ENCODE peak calls at places on chromosomes 16 and 17, in ten cellular contexts. J is T-helper 22 cell; Q is colonic mucosa; F is H9; R is Ammon's horn; N is testis; W is effector CD4-positive, alpha-beta T cell; B is thyroid gland; E is left ventricle myocardium inferior; T is lower lobe of right lung. I is an unnamed sample.

GRCh38 chr16:67470314-67470713 is 10.6 kb downstream of the ATP6V0D1 start:
- DNase-seq in J (no peak), Q (peak; percentile 32), F (no peak), R (peak; percentile 96), N (peak; percentile 93), W (no peak), B (peak; percentile 98), E (peak; percentile 91), T (peak; percentile 87), I (peak; percentile 98)

GRCh38 chr16:47734987-47735594 is 274.0 kb downstream of the PHKB start:
- DNase-seq in J (no peak), Q (peak; percentile 58), F (no peak), R (no peak), N (no peak), W (no peak), B (no peak), E (no peak), T (peak; percentile 73), I (no peak)

GRCh38 chr16:20901441-20902112 is 1.0 kb downstream of the LYRM1 start:
- DNase-seq in J (no peak), Q (peak; percentile 65), F (peak; percentile 57), R (peak; percentile 49), N (peak; percentile 59), W (peak; percentile 8), B (peak; percentile 53), E (peak; percentile 44), T (peak; percentile 80), I (peak; percentile 66)

GRCh38 chr17:37490638-37491614 is 1.2 kb downstream of the DUSP14 start:
- DNase-seq in J (no peak), Q (peak; percentile 29), F (peak; percentile 81), R (peak; percentile 54), N (peak; percentile 71), W (no peak), B (peak; percentile 57), E (peak; percentile 26), T (no peak), I (peak; percentile 87)

GRCh38 chr16:12653820-12654392 is 149.8 kb downstream of the CPPED1 start:
- DNase-seq in J (no peak), Q (no peak), F (no peak), R (no peak), N (no peak), W (no peak), B (no peak), E (no peak), T (no peak), I (no peak)

GRCh38 chr16:47973552-47973951 is 182.2 kb downstream of the ABCC12 start:
- DNase-seq in J (no peak), Q (no peak), F (no peak), R (no peak), N (no peak), W (no peak), B (no peak), E (no peak), T (no peak), I (no peak)

GRCh38 chr17:70478883-70479282 is 309.6 kb downstream of the KCNJ2 start:
- DNase-seq in J (no peak), Q (no peak), F (no peak), R (no peak), N (peak; percentile 53), W (no peak), B (peak; percentile 4), E (peak; percentile 14), T (no peak), I (no peak)

GRCh38 chr16:73015612-73016487 is 32.1 kb downstream of the ZFHX3 start:
- DNase-seq in J (no peak), Q (no peak), F (no peak), R (no peak), N (no peak), W (no peak), B (peak; percentile 88), E (no peak), T (peak; percentile 81), I (no peak)

GRCh38 chr17:83200231-83200699 is 120.9 kb downstream of the METRNL start:
- DNase-seq in J (no peak), Q (no peak), F (no peak), R (peak; percentile 27), N (peak; percentile 61), W (peak; percentile 18), B (peak; percentile 33), E (peak; percentile 76), T (peak; percentile 86), I (peak; percentile 77)

GRCh38 chr16:29306953-29307597 is 99.4 kb downstream of the NPIPB11 start:
- DNase-seq in J (no peak), Q (no peak), F (no peak), R (no peak), N (no peak), W (no peak), B (no peak), E (no peak), T (no peak), I (no peak)

GRCh38 chr16:22813946-22814325 is at the start of gene HS3ST2:
- DNase-seq in J (no peak), Q (peak; percentile 22), F (peak; percentile 68), R (peak; percentile 48), N (peak; percentile 68), W (no peak), B (peak; percentile 5), E (peak; percentile 35), T (peak; percentile 50), I (peak; percentile 20)

GRCh38 chr16:78196527-78196926 is 97.1 kb downstream of the WWOX start:
- DNase-seq in J (no peak), Q (no peak), F (no peak), R (no peak), N (no peak), W (no peak), B (no peak), E (no peak), T (no peak), I (no peak)

GRCh38 chr16:85898521-85899442 is at the start of gene IRF8:
- DNase-seq in J (no peak), Q (peak; percentile 88), F (peak; percentile 72), R (peak; percentile 76), N (peak; percentile 82), W (peak; percentile 43), B (peak; percentile 74), E (peak; percentile 73), T (peak; percentile 88), I (peak; percentile 58)

GRCh38 chr16:3401719-3402397 is 843 bp downstream of the ZNF174 start:
- DNase-seq in J (no peak), Q (no peak), F (peak; percentile 45), R (no peak), N (peak; percentile 18), W (no peak), B (no peak), E (no peak), T (no peak), I (no peak)

GRCh38 chr17:41402161-41402560 is 4.8 kb upstream of the KRT31 start:
- DNase-seq in J (no peak), Q (no peak), F (peak; percentile 20), R (no peak), N (no peak), W (no peak), B (no peak), E (no peak), T (no peak), I (no peak)

GRCh38 chr16:24035127-24035842 is 199.5 kb downstream of the PRKCB start:
- DNase-seq in J (peak; percentile 46), Q (no peak), F (no peak), R (no peak), N (no peak), W (peak; percentile 41), B (no peak), E (no peak), T (no peak), I (no peak)

GRCh38 chr16:53893731-53894435 is 189.9 kb downstream of the FTO start:
- DNase-seq in J (no peak), Q (peak; percentile 38), F (no peak), R (no peak), N (no peak), W (no peak), B (peak; percentile 30), E (no peak), T (no peak), I (peak; percentile 42)

GRCh38 chr16:31265329-31266245 is 5.8 kb downstream of the ITGAM start:
- DNase-seq in J (peak; percentile 24), Q (no peak), F (peak; percentile 60), R (no peak), N (no peak), W (peak; percentile 42), B (no peak), E (no peak), T (no peak), I (peak; percentile 34)

GRCh38 chr16:71659471-71659870 is 33.5 kb downstream of the MARVELD3 start:
- DNase-seq in J (no peak), Q (no peak), F (no peak), R (no peak), N (no peak), W (no peak), B (no peak), E (no peak), T (no peak), I (no peak)

GRCh38 chr17:67602974-67603373 is 114.8 kb upstream of the NOL11 start:
- DNase-seq in J (no peak), Q (peak; percentile 22), F (peak; percentile 84), R (peak; percentile 24), N (peak; percentile 62), W (peak; percentile 27), B (peak; percentile 27), E (no peak), T (no peak), I (peak; percentile 39)

GRCh38 chr16:4668313-4668960 is 24.9 kb upstream of the NUDT16L1 start:
- DNase-seq in J (no peak), Q (no peak), F (no peak), R (no peak), N (no peak), W (no peak), B (no peak), E (no peak), T (no peak), I (no peak)

GRCh38 chr16:29743827-29744531 is 1.8 kb downstream of the C16orf54 start:
- DNase-seq in J (peak; percentile 39), Q (peak; percentile 31), F (no peak), R (no peak), N (no peak), W (peak; percentile 32), B (no peak), E (no peak), T (no peak), I (no peak)

GRCh38 chr17:34616148-34616547 is 36.8 kb downstream of the TMEM132E start:
- DNase-seq in J (no peak), Q (no peak), F (peak; percentile 69), R (no peak), N (no peak), W (no peak), B (no peak), E (no peak), T (no peak), I (no peak)

GRCh38 chr16:6863135-6863534 is 469.5 kb upstream of the RBFOX1 start:
- DNase-seq in J (no peak), Q (no peak), F (no peak), R (no peak), N (no peak), W (no peak), B (no peak), E (no peak), T (no peak), I (no peak)

GRCh38 chr16:85067431-85067830 is 39.8 kb downstream of the KIAA0513 start:
- DNase-seq in J (no peak), Q (no peak), F (no peak), R (no peak), N (no peak), W (no peak), B (no peak), E (no peak), T (no peak), I (no peak)